ENCODE peak calls at places on chromosomes 5 and 9, in seven cellular contexts. G is transverse colon, S is upper lobe of right lung, A is right lobe of liver, J is HCT116, T is IMR-90, B is heart left ventricle. Q is an unnamed sample. For H3K36me3, the result is how much of the 10 kb centered on the place peaks cover.

GRCh38 chr5:76811214-76811613 is 7.6 kb upstream of the F2RL1 start:
- DNase-seq in G (no peak), S (no peak), A (no peak), J (no peak), T (peak), B (no peak), Q (peak)

GRCh38 chr9:82829818-82830217 is 233.1 kb downstream of the RASEF start:
- DNase-seq in G (no peak), S (no peak), A (no peak), J (no peak), T (no peak), B (no peak), Q (no peak)

GRCh38 chr5:179371681-179372675 is 26.7 kb upstream of the ADAMTS2 start:
- DNase-seq in G (no peak), S (peak), A (peak), J (no peak), T (no peak), B (no peak), Q (peak)

GRCh38 chr5:175460126-175460525 is 16.1 kb upstream of the DRD1 start:
- DNase-seq in G (no peak), S (no peak), A (no peak), J (no peak), T (peak), B (no peak), Q (no peak)

GRCh38 chr9:127455299-127455992 is 4.1 kb downstream of the LRSAM1 start:
- DNase-seq in G (peak), S (peak), A (peak), J (no peak), T (no peak), B (peak), Q (no peak)

GRCh38 chr9:16293610-16294009 is 576.9 kb downstream of the BNC2 start:
- DNase-seq in G (no peak), S (no peak), A (no peak), J (no peak), T (no peak), B (no peak), Q (no peak)

GRCh38 chr5:25905646-25906045 is 1132.7 kb downstream of the CDH9 start:
- DNase-seq in G (no peak), S (no peak), A (no peak), J (no peak), T (no peak), B (no peak), Q (no peak)

GRCh38 chr5:66969963-66970362 is 226.6 kb downstream of the CD180 start:
- DNase-seq in G (no peak), S (no peak), A (no peak), J (no peak), T (no peak), B (no peak), Q (no peak)

GRCh38 chr5:60668715-60669304 is 31.2 kb downstream of the DEPDC1B start:
- DNase-seq in G (no peak), S (no peak), A (no peak), J (peak), T (peak), B (no peak), Q (no peak)

GRCh38 chr5:84438456-84438855 is 53.8 kb upstream of the EDIL3 start:
- DNase-seq in G (no peak), S (no peak), A (no peak), J (no peak), T (peak), B (no peak), Q (no peak)

GRCh38 chr9:136137321-136138054 is 18.8 kb upstream of the TMEM250 start:
- DNase-seq in G (no peak), S (no peak), A (no peak), J (no peak), T (no peak), B (no peak), Q (peak)

GRCh38 chr9:477146-477545 is 262.5 kb downstream of the DOCK8 start:
- DNase-seq in G (no peak), S (no peak), A (no peak), J (no peak), T (no peak), B (no peak), Q (no peak)

GRCh38 chr9:27432308-27432707 is 91.8 kb upstream of the IFNK start:
- DNase-seq in G (no peak), S (no peak), A (no peak), J (no peak), T (no peak), B (no peak), Q (no peak)

GRCh38 chr9:22211588-22212360 is 202.7 kb upstream of the CDKN2B start:
- DNase-seq in G (no peak), S (no peak), A (no peak), J (peak), T (peak), B (no peak), Q (no peak)

GRCh38 chr9:117002686-117003085 is 315.6 kb downstream of the TRIM32 start:
- DNase-seq in G (no peak), S (no peak), A (no peak), J (no peak), T (no peak), B (no peak), Q (no peak)

GRCh38 chr9:86854898-86855523 is 92.3 kb downstream of the GAS1 start:
- DNase-seq in G (no peak), S (no peak), A (peak), J (no peak), T (peak), B (no peak), Q (no peak)

GRCh38 chr5:123204224-123204623 is 115.2 kb downstream of the PRDM6 start:
- DNase-seq in G (no peak), S (no peak), A (no peak), J (no peak), T (peak), B (no peak), Q (no peak)

GRCh38 chr9:69809304-69809863 is 11.2 kb upstream of the CFAP95 start:
- DNase-seq in G (no peak), S (no peak), A (no peak), J (peak), T (peak), B (no peak), Q (no peak)

GRCh38 chr9:25939116-25939515 is 260.9 kb upstream of the TUSC1 start:
- DNase-seq in G (no peak), S (no peak), A (no peak), J (no peak), T (no peak), B (no peak), Q (no peak)

GRCh38 chr9:78973906-78974305 is 597.9 kb upstream of the TLE4 start:
- DNase-seq in G (no peak), S (no peak), A (no peak), J (no peak), T (peak), B (no peak), Q (no peak)

GRCh38 chr5:142847898-142848790 is 78.0 kb downstream of the ARHGAP26 start:
- DNase-seq in G (no peak), S (no peak), A (no peak), J (no peak), T (peak), B (no peak), Q (no peak)

GRCh38 chr5:39714036-39714698 is 289.4 kb upstream of the DAB2 start:
- DNase-seq in G (peak), S (no peak), A (no peak), J (peak), T (peak), B (no peak), Q (no peak)

GRCh38 chr5:171623551-171624097 is 162.0 kb upstream of the SMIM23 start:
- DNase-seq in G (no peak), S (no peak), A (no peak), J (no peak), T (no peak), B (no peak), Q (no peak)

GRCh38 chr5:143796110-143796509 is 15.9 kb upstream of the HMHB1 start:
- DNase-seq in G (no peak), S (no peak), A (no peak), J (no peak), T (no peak), B (no peak), Q (no peak)

GRCh38 chr5:51632794-51633193 is 249.5 kb downstream of the ISL1 start:
- DNase-seq in G (no peak), S (no peak), A (no peak), J (no peak), T (no peak), B (no peak), Q (no peak)

GRCh38 chr9:105415344-105415980 is 32.4 kb upstream of the FSD1L start:
- DNase-seq in G (peak), S (no peak), A (no peak), J (peak), T (peak), B (no peak), Q (no peak)

GRCh38 chr9:69223605-69224004 is 49.5 kb downstream of the TJP2 start:
- DNase-seq in G (no peak), S (no peak), A (no peak), J (peak), T (peak), B (peak), Q (no peak)

GRCh38 chr5:142426129-142426641 is 101.4 kb upstream of the SPRY4 start:
- DNase-seq in G (peak), S (no peak), A (no peak), J (no peak), T (peak), B (peak), Q (no peak)

GRCh38 chr9:125233678-125234077 is 7.5 kb downstream of the HSPA5 start:
- DNase-seq in G (no peak), S (no peak), A (no peak), J (no peak), T (peak), B (no peak), Q (no peak)

GRCh38 chr5:89173528-89173927 is 290.5 kb upstream of the MEF2C start:
- DNase-seq in G (no peak), S (no peak), A (no peak), J (no peak), T (no peak), B (no peak), Q (no peak)

DNA sequence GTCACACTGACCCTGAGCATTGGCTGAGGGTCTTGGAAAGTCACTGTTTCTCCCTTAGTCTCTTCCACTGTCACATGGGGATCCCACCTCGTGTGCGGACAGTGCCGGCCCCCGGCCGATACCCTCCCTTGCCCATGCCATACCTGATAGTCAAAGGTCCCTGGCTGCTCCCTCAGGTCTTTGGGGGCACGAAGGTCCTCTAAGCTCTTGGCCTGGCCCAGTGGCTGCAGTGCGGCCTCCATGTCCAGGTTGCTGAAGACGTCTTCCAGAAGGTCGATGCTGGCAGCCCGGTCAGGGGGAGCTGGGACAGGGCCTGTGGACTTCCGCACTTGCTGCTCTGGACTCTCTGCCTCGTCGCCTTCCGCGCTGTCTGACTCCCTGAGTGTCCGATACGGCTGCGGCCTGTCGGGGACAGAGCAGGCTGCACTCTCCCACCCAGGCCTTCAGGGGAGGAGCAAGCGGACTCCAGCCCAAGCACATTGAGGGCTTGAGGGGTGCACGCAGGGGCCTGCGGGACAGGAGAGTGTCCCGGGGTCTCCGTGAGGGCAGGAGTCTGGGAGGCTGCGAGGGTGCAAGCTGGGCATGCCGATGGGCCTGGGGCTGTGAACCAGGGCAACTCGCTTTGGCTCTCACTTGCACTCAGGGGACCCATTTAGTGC is 27.6 kb downstream of the CRB2 start:
- DNase-seq in G (no peak), S (no peak), A (no peak), J (no peak), T (no peak), B (no peak), Q (no peak)
- H3K36me3 ChIP-seq in G (under half), S (under half), A (under half), J (under half), T (under half), B (under half), Q (under half)

DNA sequence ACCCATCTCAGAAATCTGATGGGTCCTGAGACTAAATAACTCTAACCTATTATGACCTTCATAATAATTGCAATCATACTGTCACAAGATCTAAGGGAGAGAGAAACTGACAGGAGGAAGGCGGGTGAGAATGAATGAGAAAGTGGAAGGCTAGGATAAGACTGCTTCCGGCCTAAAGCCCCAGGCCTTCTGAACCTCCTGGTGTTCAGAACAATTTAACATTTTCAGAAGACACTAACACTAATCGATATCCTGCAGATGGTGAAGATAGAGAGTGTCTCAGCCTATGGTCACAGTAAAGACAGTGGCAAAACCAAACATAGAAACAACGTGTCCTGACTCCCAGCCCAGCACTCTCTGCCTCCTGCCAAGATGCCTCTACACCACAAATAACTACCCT is 1.2 kb downstream of the RPS14 start:
- DNase-seq in G (no peak), S (no peak), A (no peak), J (no peak), T (no peak), B (no peak), Q (no peak)
- H3K27ac ChIP-seq in G (peak), S (peak), A (no peak), J (peak), T (peak), B (peak), Q (no peak)

GRCh38 chr5:173201636-173202265 is 33.3 kb downstream of the NKX2-5 start:
- DNase-seq in G (no peak), S (no peak), A (no peak), J (peak), T (peak), B (no peak), Q (no peak)

GRCh38 chr5:173205921-173206320 is 29.1 kb downstream of the NKX2-5 start:
- DNase-seq in G (no peak), S (no peak), A (no peak), J (no peak), T (no peak), B (no peak), Q (no peak)

GRCh38 chr5:173200356-173200755 is 34.6 kb downstream of the NKX2-5 start:
- DNase-seq in G (no peak), S (no peak), A (no peak), J (no peak), T (no peak), B (no peak), Q (no peak)

GRCh38 chr5:173204185-173204979 is 30.6 kb downstream of the NKX2-5 start:
- DNase-seq in G (no peak), S (no peak), A (no peak), J (peak), T (peak), B (no peak), Q (no peak)

GRCh38 chr5:173202266-173202875 is 32.6 kb downstream of the NKX2-5 start:
- DNase-seq in G (no peak), S (no peak), A (no peak), J (no peak), T (no peak), B (no peak), Q (no peak)
- H3K4me3 ChIP-seq in G (no peak), S (no peak), A (no peak), J (no peak), T (no peak), B (no peak), Q (no peak)

DNA sequence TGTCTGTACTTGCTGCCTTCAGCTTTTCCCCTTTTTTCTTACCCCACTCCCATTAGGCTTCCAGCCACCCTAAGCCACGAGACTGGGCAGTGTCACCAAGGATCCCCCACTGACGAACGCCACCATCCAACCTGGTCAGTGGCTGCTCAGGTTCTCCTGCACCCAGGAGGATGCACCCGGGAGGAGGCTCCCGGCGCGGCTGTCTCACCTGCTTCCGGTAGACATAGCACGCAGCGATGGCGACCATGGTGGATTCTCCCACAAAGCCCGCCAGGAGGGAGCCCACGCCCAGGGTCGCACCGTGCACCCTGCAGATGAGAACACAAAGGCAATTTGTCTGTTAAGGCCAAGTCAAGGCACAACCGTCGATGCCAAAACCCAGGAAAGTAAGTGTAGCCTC is 48.1 kb downstream of the OTULIN start:
- DNase-seq in G (no peak), S (no peak), A (no peak), J (no peak), T (no peak), B (no peak), Q (no peak)
- H3K36me3 ChIP-seq in G (under half), S (half or more), A (under half), J (under half), T (half or more), B (half or more), Q (under half)

DNA sequence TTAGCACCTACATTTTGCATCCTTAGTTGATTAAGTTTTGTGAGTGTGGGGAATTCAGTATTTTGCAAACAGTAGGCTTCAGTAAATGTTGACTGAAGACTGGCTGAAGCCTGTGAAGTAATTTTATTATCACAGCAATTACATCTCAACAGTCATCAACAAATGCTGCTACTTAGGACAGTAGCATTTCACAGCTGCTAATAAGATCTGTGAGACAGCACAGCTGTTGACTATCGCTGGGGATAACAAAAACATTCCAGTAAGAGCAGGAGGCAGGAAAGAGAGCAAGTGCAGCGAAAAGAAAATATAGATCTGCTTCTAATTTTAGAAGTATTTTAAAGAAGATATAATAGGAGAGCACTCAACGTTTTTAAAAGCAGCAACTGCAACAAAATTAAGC is 117.3 kb upstream of the FGF10 start:
- DNase-seq in G (no peak), S (no peak), A (no peak), J (no peak), T (no peak), B (no peak), Q (no peak)
- H3K27ac ChIP-seq in G (no peak), S (no peak), A (no peak), J (no peak), T (no peak), B (no peak), Q (no peak)

DNA sequence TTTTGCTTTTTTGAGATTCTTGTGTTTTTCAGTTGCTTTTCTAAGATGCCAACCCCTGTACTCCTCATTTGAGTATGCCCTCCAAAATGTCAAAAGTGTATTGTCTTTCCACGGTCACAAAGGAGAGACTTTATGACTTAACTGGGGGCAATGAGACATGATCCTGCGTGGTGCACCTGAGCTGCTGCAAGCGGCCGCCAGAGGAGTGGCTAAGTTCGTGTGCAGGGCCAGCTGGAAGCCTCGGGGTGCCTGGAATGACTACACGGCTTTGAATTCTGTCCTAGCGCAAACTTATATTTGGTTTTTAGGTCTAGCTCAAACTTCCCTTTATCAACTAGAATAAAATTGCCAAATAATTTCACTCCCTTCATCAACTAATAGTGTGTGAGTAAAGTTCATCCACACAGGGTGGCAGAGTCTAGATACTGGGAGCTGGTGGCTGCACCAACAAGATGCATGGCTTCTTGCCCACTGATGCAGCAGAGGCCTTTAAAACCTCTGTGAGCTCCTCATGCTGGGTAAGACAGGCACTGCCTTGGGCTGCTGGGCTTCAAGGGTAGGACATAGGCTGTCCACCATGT is 4.7 kb downstream of the GADD45G start:
- DNase-seq in G (no peak), S (peak), A (no peak), J (no peak), T (no peak), B (no peak), Q (no peak)
- H3K4me3 ChIP-seq in G (no peak), S (no peak), A (no peak), J (no peak), T (no peak), B (no peak), Q (no peak)

GRCh38 chr9:132288371-132288770 is 66.4 kb downstream of the SETX start:
- DNase-seq in G (no peak), S (no peak), A (no peak), J (no peak), T (peak), B (no peak), Q (no peak)

GRCh38 chr9:132288956-132289355 is 65.8 kb downstream of the SETX start:
- DNase-seq in G (no peak), S (no peak), A (no peak), J (no peak), T (peak), B (no peak), Q (no peak)

GRCh38 chr9:132283165-132283564 is 71.6 kb downstream of the SETX start:
- DNase-seq in G (no peak), S (no peak), A (no peak), J (no peak), T (peak), B (no peak), Q (no peak)

GRCh38 chr9:132283863-132284262 is 70.9 kb downstream of the SETX start:
- DNase-seq in G (no peak), S (no peak), A (no peak), J (no peak), T (peak), B (no peak), Q (no peak)
- H3K36me3 ChIP-seq in G (half or more), S (half or more), A (under half), J (half or more), T (under half), B (half or more), Q (under half)

GRCh38 chr9:129375845-129376244 is 197.8 kb upstream of the IER5L start:
- DNase-seq in G (no peak), S (no peak), A (no peak), J (no peak), T (no peak), B (no peak), Q (no peak)
- H3K27ac ChIP-seq in G (no peak), S (no peak), A (no peak), J (no peak), T (no peak), B (no peak), Q (no peak)

DNA sequence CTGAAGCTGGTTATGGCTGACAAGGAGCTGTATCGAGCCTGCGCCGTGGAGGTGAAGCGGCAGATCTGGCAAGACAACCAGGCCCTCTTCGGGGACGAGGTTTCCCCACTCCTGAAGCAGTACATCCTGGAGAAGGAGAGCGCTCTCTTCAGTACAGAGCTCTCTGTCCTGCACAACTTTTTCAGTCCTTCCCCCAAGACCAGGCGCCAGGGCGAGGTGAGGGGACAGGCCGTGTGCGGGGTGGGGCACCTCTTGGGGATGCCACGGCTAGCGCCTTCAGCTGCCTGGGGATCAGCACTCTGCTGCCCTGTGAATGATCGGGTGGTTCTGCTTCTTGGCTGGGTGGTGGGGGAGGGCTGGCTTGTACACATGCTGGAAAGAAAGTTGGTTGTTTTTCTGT is 1.7 kb downstream of the NELFB start:
- DNase-seq in G (no peak), S (no peak), A (no peak), J (no peak), T (no peak), B (no peak), Q (no peak)
- H3K4me3 ChIP-seq in G (no peak), S (no peak), A (no peak), J (peak), T (no peak), B (peak), Q (no peak)